ENCODE peak calls at places on chromosomes 5 and 9, in six cellular contexts. D is fibroblast of the aortic adventitia, W is tibial nerve, H is AG04450, P is colonic mucosa, F is thyroid gland. I is an unnamed sample.

GRCh38 chr5:1291611-1292080 is 3.2 kb downstream of the TERT start:
- DNase-seq in D (no peak), W (no peak), H (no peak), P (peak), F (no peak), I (no peak)

GRCh38 chr9:6007770-6008168 is 7.7 kb downstream of the RANBP6 start:
- DNase-seq in D (peak), W (peak), H (no peak), P (peak), F (peak), I (no peak)

GRCh38 chr9:121210536-121210935 is 8.9 kb upstream of the RAB14 start:
- DNase-seq in D (no peak), W (no peak), H (no peak), P (no peak), F (no peak), I (no peak)

GRCh38 chr5:139287890-139288635 is 5.5 kb upstream of the MATR3 start:
- DNase-seq in D (no peak), W (no peak), H (no peak), P (no peak), F (no peak), I (no peak)

GRCh38 chr9:130042406-130042930 is 521 bp downstream of the FNBP1 start:
- DNase-seq in D (no peak), W (no peak), H (no peak), P (no peak), F (peak), I (no peak)

GRCh38 chr5:158609729-158610128 is 490.0 kb downstream of the EBF1 start:
- DNase-seq in D (no peak), W (no peak), H (no peak), P (no peak), F (no peak), I (peak)

GRCh38 chr5:168865973-168866372 is 286.8 kb upstream of the PANK3 start:
- DNase-seq in D (no peak), W (no peak), H (no peak), P (no peak), F (no peak), I (no peak)

GRCh38 chr5:154783774-154784460 is 28.7 kb downstream of the LARP1 start:
- DNase-seq in D (peak), W (no peak), H (no peak), P (no peak), F (no peak), I (no peak)

GRCh38 chr5:151628112-151628823 is 37.1 kb upstream of the FAT2 start:
- DNase-seq in D (peak), W (peak), H (no peak), P (no peak), F (no peak), I (peak)

GRCh38 chr5:148457183-148457620 is 73.4 kb downstream of the FBXO38 start:
- DNase-seq in D (no peak), W (no peak), H (no peak), P (no peak), F (no peak), I (no peak)

GRCh38 chr5:118918232-118918631 is 70.1 kb downstream of the DTWD2 start:
- DNase-seq in D (no peak), W (no peak), H (no peak), P (no peak), F (no peak), I (no peak)

GRCh38 chr5:75510417-75510835 is 1.0 kb downstream of the CERT1 start:
- DNase-seq in D (peak), W (no peak), H (no peak), P (no peak), F (no peak), I (no peak)

GRCh38 chr9:7374966-7375650 is 424.5 kb downstream of the DMAC1 start:
- DNase-seq in D (no peak), W (no peak), H (no peak), P (no peak), F (no peak), I (no peak)

GRCh38 chr9:78559449-78559885 is 262.5 kb downstream of the PSAT1 start:
- DNase-seq in D (peak), W (no peak), H (peak), P (no peak), F (no peak), I (no peak)

GRCh38 chr9:105244996-105245719 is 707 bp downstream of the SLC44A1 start:
- DNase-seq in D (no peak), W (no peak), H (no peak), P (peak), F (peak), I (no peak)

GRCh38 chr5:140633081-140633471 is at the start of gene CD14:
- DNase-seq in D (peak), W (no peak), H (no peak), P (peak), F (peak), I (no peak)

DNA sequence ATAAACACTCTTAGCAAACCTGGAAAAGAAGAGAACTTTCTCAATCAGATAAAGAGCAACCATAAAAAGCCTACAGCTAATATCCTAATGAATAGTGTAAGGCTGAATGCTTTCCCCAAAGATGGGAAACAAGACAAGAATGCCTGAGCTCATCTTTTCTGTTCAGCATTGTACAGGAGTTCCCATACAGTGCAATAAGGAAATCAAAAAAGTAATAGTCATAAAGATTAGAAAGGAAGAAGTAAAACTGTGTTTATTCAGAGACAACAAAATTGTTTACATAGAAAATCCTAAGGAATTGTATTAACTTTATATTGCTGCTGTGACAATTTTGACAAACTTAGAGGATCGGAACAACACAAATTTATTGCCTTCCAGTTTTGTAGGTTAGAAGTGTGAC is 330.7 kb upstream of the SLC24A2 start:
- DNase-seq in D (no peak), W (no peak), H (no peak), P (no peak), F (no peak), I (no peak)
- H3K4me3 ChIP-seq in D (no peak), W (no peak), H (no peak), P (no peak), F (no peak), I (no peak)

GRCh38 chr5:141873933-141874261 is 4.3 kb downstream of the PCDH1 start:
- DNase-seq in D (no peak), W (no peak), H (no peak), P (no peak), F (no peak), I (no peak)
- H3K4me3 ChIP-seq in D (no peak), W (no peak), H (no peak), P (no peak), F (no peak), I (no peak)

GRCh38 chr5:176998828-176999227 is 7.8 kb downstream of the UIMC1 start:
- DNase-seq in D (no peak), W (no peak), H (no peak), P (no peak), F (no peak), I (no peak)

GRCh38 chr5:176996780-176997179 is 9.8 kb downstream of the UIMC1 start:
- DNase-seq in D (no peak), W (no peak), H (no peak), P (no peak), F (no peak), I (no peak)

GRCh38 chr5:176995896-176996767 is 10.4 kb downstream of the UIMC1 start:
- DNase-seq in D (peak), W (no peak), H (no peak), P (no peak), F (no peak), I (peak)

GRCh38 chr5:176995122-176995490 is 11.5 kb downstream of the UIMC1 start:
- DNase-seq in D (no peak), W (no peak), H (no peak), P (no peak), F (no peak), I (no peak)

DNA sequence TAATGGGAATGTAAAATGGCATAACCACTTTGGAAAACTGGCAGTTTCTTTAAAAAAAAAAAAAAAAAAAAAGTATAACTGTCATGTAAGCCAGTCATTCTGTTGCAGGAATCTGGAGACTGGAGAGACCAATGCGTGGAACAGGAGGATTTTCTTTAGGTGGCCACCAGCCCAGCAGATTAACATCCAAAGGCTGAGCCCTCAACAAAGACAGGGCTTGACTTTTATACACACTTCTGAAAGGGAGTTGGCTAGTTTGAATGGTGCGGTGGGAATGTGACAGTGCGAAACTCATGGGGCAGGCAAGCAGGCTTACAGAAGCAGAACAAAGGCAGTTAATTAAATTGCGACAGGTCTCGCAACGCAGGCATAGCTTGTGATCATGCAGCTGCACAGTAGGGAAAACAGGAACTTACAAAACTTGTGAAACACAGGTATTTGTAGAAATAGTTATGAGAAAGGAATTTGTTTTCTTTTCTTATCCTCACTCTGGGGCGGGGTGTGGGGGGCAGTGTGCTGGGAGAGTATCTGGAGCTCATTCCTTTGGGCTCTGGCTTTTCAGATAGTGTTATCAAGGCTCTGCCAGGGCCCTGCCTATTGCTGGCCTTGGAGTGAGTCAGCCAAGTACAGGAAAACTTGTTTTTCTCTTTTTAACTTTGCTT is 12.0 kb downstream of the UIMC1 start:
- DNase-seq in D (peak), W (no peak), H (no peak), P (no peak), F (no peak), I (no peak)
- H3K4me3 ChIP-seq in D (no peak), W (no peak), H (no peak), P (no peak), F (no peak), I (no peak)

GRCh38 chr5:69211200-69211599 is 21.8 kb downstream of the CENPH start:
- DNase-seq in D (no peak), W (no peak), H (no peak), P (no peak), F (no peak), I (no peak)

GRCh38 chr5:69213513-69214215 is 21.0 kb upstream of the CDK7 start:
- DNase-seq in D (peak), W (no peak), H (peak), P (no peak), F (no peak), I (no peak)

GRCh38 chr5:69209607-69210006 is 20.2 kb downstream of the CENPH start:
- DNase-seq in D (peak), W (no peak), H (no peak), P (no peak), F (no peak), I (no peak)

GRCh38 chr5:69217154-69217731 is 17.4 kb upstream of the CDK7 start:
- DNase-seq in D (peak), W (peak), H (no peak), P (no peak), F (no peak), I (peak)

GRCh38 chr5:69212022-69212421 is 22.6 kb downstream of the CENPH start:
- DNase-seq in D (no peak), W (no peak), H (no peak), P (no peak), F (no peak), I (no peak)
- H3K4me3 ChIP-seq in D (no peak), W (no peak), H (no peak), P (no peak), F (no peak), I (no peak)

I was measured in AG09309.